ENCODE peak calls at places on chromosomes 5 and 9, in six cellular contexts. B, W, E, C, Z and Y are unnamed samples.

GRCh38 chr9:24912767-24913166 is 367.1 kb upstream of the IZUMO3 start:
- DNase-seq in Z (no peak), E (no peak), B (no peak), W (no peak), C (no peak), Y (no peak)

GRCh38 chr5:83312672-83313071 is 158.9 kb upstream of the VCAN start:
- DNase-seq in C (no peak), W (no peak), E (no peak), B (no peak), Z (no peak), Y (no peak)

GRCh38 chr5:135013947-135014570 is 20.0 kb downstream of the PITX1 start:
- DNase-seq in E (no peak), Z (peak), C (no peak), B (peak), W (no peak), Y (no peak)

GRCh38 chr5:179912951-179913350 is 5.3 kb upstream of the TBC1D9B start:
- DNase-seq in C (no peak), W (no peak), Z (no peak), B (no peak), E (no peak), Y (no peak)

GRCh38 chr5:170554566-170555267 is 50.9 kb downstream of the KCNIP1 start:
- DNase-seq in C (no peak), B (peak), W (no peak), E (no peak), Z (no peak), Y (no peak)

GRCh38 chr5:141559481-141559880 is 59.3 kb downstream of the DIAPH1 start:
- DNase-seq in W (peak), Z (no peak), B (peak), C (no peak), E (no peak), Y (no peak)

GRCh38 chr5:1551426-1551825 is 27.7 kb upstream of the LPCAT1 start:
- DNase-seq in E (no peak), C (no peak), Z (no peak), W (no peak), B (no peak), Y (peak)

GRCh38 chr5:143376911-143377838 is 26.3 kb downstream of the NR3C1 start:
- DNase-seq in W (peak), Z (peak), B (no peak), C (peak), E (peak), Y (no peak)

GRCh38 chr9:119370816-119371215 is 1.6 kb upstream of the BRINP1 start:
- DNase-seq in B (peak), W (peak), C (peak), E (no peak), Z (peak), Y (no peak)

GRCh38 chr5:9431496-9432258 is 114.2 kb downstream of the SEMA5A start:
- DNase-seq in C (no peak), B (peak), Z (no peak), W (no peak), E (no peak), Y (no peak)

GRCh38 chr5:38889424-38889823 is 43.6 kb downstream of the OSMR start:
- DNase-seq in E (no peak), W (no peak), C (no peak), B (no peak), Z (no peak), Y (no peak)

GRCh38 chr9:130663258-130664171 is 879 bp upstream of the PRDM12 start:
- DNase-seq in Z (no peak), E (no peak), W (no peak), C (no peak), B (no peak), Y (no peak)

GRCh38 chr9:134443169-134444039 is 117.1 kb downstream of the RXRA start:
- DNase-seq in W (peak), C (peak), Z (peak), B (peak), E (peak), Y (peak)

GRCh38 chr5:82046268-82046621 is 74.4 kb downstream of the ATG10 start:
- DNase-seq in Z (no peak), B (no peak), C (no peak), E (no peak), W (peak), Y (no peak)

GRCh38 chr5:142325677-142326479 is 1.1 kb upstream of the SPRY4 start:
- DNase-seq in E (peak), B (peak), C (peak), W (peak), Z (peak), Y (peak)

GRCh38 chr9:108672475-108673065 is 183.2 kb downstream of the ACTL7B start:
- DNase-seq in Z (no peak), C (no peak), W (no peak), E (no peak), B (no peak), Y (no peak)

GRCh38 chr9:19496321-19496720 is 87.5 kb downstream of the ACER2 start:
- DNase-seq in Z (no peak), C (no peak), B (no peak), E (no peak), W (no peak), Y (no peak)

GRCh38 chr5:31888513-31888912 is 249.6 kb downstream of the PDZD2 start:
- DNase-seq in E (no peak), W (no peak), Z (no peak), C (no peak), B (no peak), Y (no peak)

GRCh38 chr5:91293131-91293530 is 90.0 kb downstream of the ARRDC3 start:
- DNase-seq in C (peak), E (no peak), B (no peak), Z (no peak), W (no peak), Y (no peak)

GRCh38 chr9:9778293-9778692 is 834.5 kb downstream of the PTPRD start:
- DNase-seq in B (no peak), Z (no peak), C (no peak), W (peak), E (no peak), Y (no peak)

GRCh38 chr5:153276151-153276550 is 214.3 kb upstream of the GRIA1 start:
- DNase-seq in W (peak), Z (peak), C (peak), B (peak), E (no peak), Y (no peak)

GRCh38 chr9:89436963-89437625 is 60.8 kb downstream of the SEMA4D start:
- DNase-seq in E (peak), Z (no peak), C (no peak), W (no peak), B (no peak), Y (no peak)

GRCh38 chr5:163565492-163565891 is 60.1 kb downstream of the MAT2B start:
- DNase-seq in C (peak), E (no peak), W (peak), Z (no peak), B (no peak), Y (no peak)

GRCh38 chr5:1299961-1300360 is 5.1 kb upstream of the TERT start:
- DNase-seq in E (no peak), W (no peak), C (no peak), Z (no peak), B (no peak), Y (no peak)

GRCh38 chr9:115289757-115290208 is 171.8 kb upstream of the TNC start:
- DNase-seq in B (peak), W (no peak), C (no peak), E (no peak), Z (no peak), Y (no peak)

GRCh38 chr9:121748727-121749546 is 97.5 kb downstream of the DAB2IP start:
- DNase-seq in E (no peak), B (no peak), Z (peak), W (no peak), C (no peak), Y (no peak)

GRCh38 chr5:154141686-154142300 is 48.7 kb upstream of the GALNT10 start:
- DNase-seq in Z (peak), C (no peak), E (no peak), W (no peak), B (no peak), Y (no peak)

GRCh38 chr9:125540497-125540896 is 166.5 kb downstream of the MAPKAP1 start:
- DNase-seq in E (no peak), W (no peak), B (no peak), C (no peak), Z (no peak), Y (no peak)

GRCh38 chr5:43658499-43658898 is 55.5 kb downstream of the NNT start:
- DNase-seq in Z (peak), W (peak), E (no peak), B (peak), C (no peak), Y (no peak)

GRCh38 chr9:72628191-72628590 is 106.8 kb downstream of the TMC1 start:
- DNase-seq in Z (peak), W (no peak), C (no peak), B (no peak), E (no peak), Y (no peak)

GRCh38 chr9:135029434-135029833 is 58.0 kb upstream of the OLFM1 start:
- DNase-seq in C (no peak), E (no peak), W (no peak), B (no peak), Z (no peak), Y (no peak)

GRCh38 chr5:31194892-31195291 is 1.4 kb downstream of the CDH6 start:
- DNase-seq in E (no peak), C (no peak), W (no peak), Z (no peak), B (no peak), Y (no peak)

GRCh38 chr5:124538196-124538595 is 208.2 kb downstream of the ZNF608 start:
- DNase-seq in B (no peak), Z (no peak), C (no peak), W (peak), E (no peak), Y (no peak)

GRCh38 chr5:83570916-83571315 is 99.4 kb downstream of the VCAN start:
- DNase-seq in E (no peak), B (no peak), W (no peak), Z (no peak), C (no peak), Y (no peak)

GRCh38 chr5:43104102-43104501 is 16.6 kb upstream of the ZNF131 start:
- DNase-seq in B (peak), Z (no peak), E (no peak), W (no peak), C (no peak), Y (no peak)

GRCh38 chr5:133863857-133864585 is 104.4 kb downstream of the C5orf15 start:
- DNase-seq in Z (no peak), C (no peak), B (no peak), W (no peak), E (no peak), Y (no peak)

GRCh38 chr9:136482046-136482792 is 621 bp downstream of the SEC16A start:
- DNase-seq in B (peak), W (peak), E (no peak), Z (peak), C (peak), Y (no peak)

GRCh38 chr5:132012385-132013005 is 1.0 kb upstream of the ACSL6 start:
- DNase-seq in C (no peak), W (peak), E (no peak), B (peak), Z (peak), Y (peak)

GRCh38 chr5:137022043-137022442 is 477.1 kb downstream of the SPOCK1 start:
- DNase-seq in C (no peak), B (no peak), E (no peak), Z (no peak), W (no peak), Y (no peak)

GRCh38 chr5:149641000-149641576 is 59.8 kb downstream of the ARHGEF37 start:
- DNase-seq in C (no peak), E (no peak), Z (no peak), B (peak), W (peak), Y (no peak)